ENCODE peak calls at places on chromosome 19, in four cellular contexts. U is neuronal stem cell, D is tibial nerve, H is suprapubic skin. B is an unnamed sample. For H3K9me3, the result is how much of the 10 kb centered on the place peaks cover.

GRCh38 chr19:30718014-30718413 is 345.8 kb downstream of the ZNF536 start:
- DNase-seq in U (no peak), D (no peak), H (no peak), B (no peak)

GRCh38 chr19:51188227-51188559 is 36.7 kb upstream of the CD33 start:
- DNase-seq in U (no peak), D (no peak), H (no peak), B (no peak)

GRCh38 chr19:7395360-7395781 is 46.6 kb downstream of the ARHGEF18 start:
- DNase-seq in U (no peak), D (no peak), H (no peak), B (no peak)

GRCh38 chr19:58305065-58305931 is at the start of gene ERVK3-1:
- DNase-seq in U (peak), D (peak), H (peak), B (peak)

GRCh38 chr19:11018743-11019142 is 57.9 kb downstream of the SMARCA4 start:
- DNase-seq in U (no peak), D (no peak), H (no peak), B (no peak)

GRCh38 chr19:49151339-49152217 is 3.6 kb downstream of the HRC start:
- DNase-seq in U (no peak), D (no peak), H (peak), B (no peak)

GRCh38 chr19:14375055-14375581 is 6.1 kb upstream of the ADGRE5 start:
- DNase-seq in U (no peak), D (no peak), H (no peak), B (peak)

GRCh38 chr19:3653081-3653795 is 26.6 kb upstream of the CACTIN start:
- DNase-seq in U (no peak), D (no peak), H (no peak), B (no peak)

GRCh38 chr19:48350856-48351255 is 12.9 kb downstream of the TMEM143 start:
- DNase-seq in U (no peak), D (no peak), H (no peak), B (no peak)

GRCh38 chr19:49161987-49162386 is 4.4 kb downstream of the TRPM4 start:
- DNase-seq in U (no peak), D (no peak), H (no peak), B (no peak)

GRCh38 chr19:12675940-12676339 is 5.7 kb downstream of the DHPS start:
- DNase-seq in U (no peak), D (no peak), H (no peak), B (no peak)

GRCh38 chr19:45899919-45900589 is 2.4 kb downstream of the MYPOP start:
- DNase-seq in U (no peak), D (no peak), H (no peak), B (no peak)

GRCh38 chr19:4499855-4500254 is 18.4 kb downstream of the PLIN4 start:
- DNase-seq in U (no peak), D (no peak), H (no peak), B (no peak)

GRCh38 chr19:2973229-2973628 is 4.1 kb upstream of the TLE6 start:
- DNase-seq in U (no peak), D (no peak), H (no peak), B (no peak)

GRCh38 chr19:5578094-5578846 is 10.5 kb upstream of the TINCR start:
- DNase-seq in U (peak), D (no peak), H (no peak), B (peak)

GRCh38 chr19:49058592-49058991 is 1.0 kb upstream of the CGB7 start:
- DNase-seq in U (no peak), D (no peak), H (no peak), B (no peak)

GRCh38 chr19:16369664-16370576 is 45.3 kb downstream of the KLF2 start:
- DNase-seq in U (no peak), D (no peak), H (no peak), B (peak)

GRCh38 chr19:42657551-42657950 is 62.8 kb upstream of the CEACAM8 start:
- DNase-seq in U (no peak), D (no peak), H (no peak), B (no peak)
- H3K9me3 ChIP-seq in U (under half), D (under half), H (under half), B (under half)

GRCh38 chr19:42495663-42496062 is 32.6 kb downstream of the CEACAM1 start:
- DNase-seq in U (no peak), D (no peak), H (no peak), B (no peak)
- H3K9me3 ChIP-seq in U (under half), D (under half), H (under half), B (under half)

GRCh38 chr19:21110183-21110582 is 28.2 kb downstream of the ZNF714 start:
- DNase-seq in U (no peak), D (no peak), H (no peak), B (no peak)
- H3K9me3 ChIP-seq in U (half or more), D (under half), H (under half), B (under half)

DNA sequence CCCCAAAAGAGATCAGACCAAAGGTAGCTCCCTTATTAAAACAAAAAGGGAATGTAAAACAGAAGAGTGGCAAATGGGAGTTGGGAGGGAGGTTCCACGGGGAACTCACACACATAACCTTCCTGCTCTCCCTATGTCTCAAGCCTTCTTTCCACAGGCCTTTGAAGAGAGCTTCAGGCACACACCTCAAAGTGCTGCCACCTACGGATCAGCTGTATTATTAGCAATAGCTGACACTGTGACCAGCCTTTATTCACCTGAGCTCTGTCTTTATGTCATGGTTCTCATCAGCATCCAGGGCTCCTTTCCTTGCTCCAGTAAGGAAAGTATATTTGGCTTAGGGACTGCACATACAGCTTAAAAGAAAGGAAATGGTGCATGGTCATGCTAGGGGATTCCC is 11.3 kb downstream of the ZNF571 start:
- DNase-seq in U (no peak), D (no peak), H (no peak), B (no peak)
- H3K9me3 ChIP-seq in U (half or more), D (half or more), H (half or more), B (under half)